ENCODE peak calls at places on chromosome 22, in eight cellular contexts. Z is tibial nerve, U is body of pancreas, P is IMR-90, T is esophagus squamous epithelium, L is heart left ventricle, A is right lobe of liver, K is transverse colon. F is an unnamed sample.

GRCh38 chr22:38414009-38414395 is 41.0 kb downstream of the KCNJ4 start:
- DNase-seq in K (no peak), A (peak; percentile 39), P (no peak), U (no peak), Z (no peak), T (no peak), L (no peak), F (no peak)

GRCh38 chr22:32204856-32205722 is at the start of gene RFPL2:
- DNase-seq in T (no peak), L (no peak), P (peak; percentile 1), U (peak; percentile 64), A (no peak), K (peak; percentile 32), Z (no peak), F (no peak)

GRCh38 chr22:19325296-19325950 is 33.9 kb upstream of the CLTCL1 start:
- DNase-seq in L (no peak), T (no peak), Z (no peak), P (peak; percentile 55), A (no peak), U (no peak), K (no peak), F (no peak)

GRCh38 chr22:25514436-25514835 is 50.0 kb upstream of the GRK3 start:
- DNase-seq in L (no peak), K (no peak), A (no peak), P (peak; percentile 54), U (no peak), T (no peak), Z (no peak), F (no peak)

GRCh38 chr22:44181912-44182590 is 1.3 kb downstream of the PARVG start:
- DNase-seq in A (no peak), P (no peak), U (no peak), T (no peak), K (no peak), Z (no peak), L (no peak), F (no peak)

GRCh38 chr22:28942801-28943500 is 59.6 kb downstream of the ZNRF3 start:
- DNase-seq in L (no peak), P (no peak), A (no peak), Z (no peak), T (no peak), U (no peak), K (no peak), F (no peak)

GRCh38 chr22:29106839-29107238 is 34.0 kb downstream of the KREMEN1 start:
- DNase-seq in A (no peak), U (no peak), L (no peak), P (no peak), K (no peak), T (no peak), Z (no peak), F (no peak)

GRCh38 chr22:23533328-23533762 is 46.7 kb downstream of the IGLL1 start:
- DNase-seq in P (peak; percentile 10), K (no peak), T (no peak), Z (no peak), L (no peak), A (no peak), U (no peak), F (no peak)

GRCh38 chr22:46093796-46094195 is 56.5 kb upstream of the PPARA start:
- DNase-seq in Z (no peak), L (no peak), A (no peak), U (no peak), T (no peak), P (no peak), K (no peak), F (no peak)

GRCh38 chr22:47619631-47620030 is 857.2 kb downstream of the TBC1D22A start:
- DNase-seq in K (no peak), P (no peak), Z (no peak), A (no peak), U (no peak), T (no peak), L (no peak), F (no peak)

GRCh38 chr22:43337385-43337784 is 5.8 kb downstream of the SCUBE1 start:
- DNase-seq in K (no peak), A (peak; percentile 83), Z (no peak), U (no peak), T (no peak), P (no peak), L (no peak), F (no peak)

GRCh38 chr22:19524170-19525115 is at the start of gene CLDN5:
- DNase-seq in T (no peak), Z (no peak), L (peak; percentile 84), K (no peak), U (no peak), P (no peak), A (peak; percentile 57), F (no peak)

GRCh38 chr22:17921871-17922821 is 102.2 kb downstream of the MICAL3 start:
- DNase-seq in K (peak; percentile 53), T (no peak), U (no peak), P (no peak), A (peak; percentile 80), Z (no peak), L (no peak), F (no peak)

GRCh38 chr22:45972868-45973212 is 4.1 kb downstream of the WNT7B start:
- DNase-seq in U (no peak), T (no peak), Z (no peak), A (no peak), L (no peak), K (no peak), P (no peak), F (no peak)

GRCh38 chr22:44668190-44668885 is 33.7 kb upstream of the PRR5 start:
- DNase-seq in U (no peak), L (no peak), K (no peak), T (no peak), P (no peak), A (no peak), Z (no peak), F (no peak)

GRCh38 chr22:19810381-19811141 is 44.1 kb downstream of the GNB1L start:
- DNase-seq in T (no peak), L (peak; percentile 55), P (peak; percentile 81), U (no peak), A (no peak), Z (no peak), K (no peak), F (no peak)

GRCh38 chr22:43843783-43844530 is 18.4 kb downstream of the SULT4A1 start:
- DNase-seq in L (peak; percentile 51), T (no peak), K (no peak), A (no peak), P (no peak), U (no peak), Z (no peak), F (no peak)

GRCh38 chr22:17348464-17349103 is 20.7 kb upstream of the CECR2 start:
- DNase-seq in K (no peak), Z (no peak), T (no peak), U (no peak), A (peak; percentile 57), L (no peak), P (no peak), F (no peak)

GRCh38 chr22:38080847-38081635 is 2.9 kb downstream of the SLC16A8 start:
- DNase-seq in T (no peak), A (peak; percentile 49), L (peak; percentile 73), P (peak; percentile 14), K (peak; percentile 22), Z (no peak), U (peak; percentile 46), F (no peak)

GRCh38 chr22:39577900-39578299 is 7.3 kb downstream of the CACNA1I start:
- DNase-seq in L (no peak), K (no peak), P (no peak), U (no peak), T (no peak), A (no peak), Z (no peak), F (no peak)
- H3K27me3 ChIP-seq in L (peaks cover 5% of the 10 kb centered on the region), K (peaks cover 6% of the 10 kb centered on the region), P (peaks cover 35% of the 10 kb centered on the region), U (no peaks in the 10 kb centered on the region), T (no peaks in the 10 kb centered on the region), A (no peaks in the 10 kb centered on the region), Z (no peaks in the 10 kb centered on the region), F (peaks cover 5% of the 10 kb centered on the region)

GRCh38 chr22:36337365-36338130 is 50.2 kb downstream of the MYH9 start:
- DNase-seq in K (no peak), P (no peak), Z (no peak), A (no peak), U (no peak), L (no peak), T (no peak), F (no peak)
- TF ChIP-seq POLR2A in K (no peak), P (no peak), Z (no peak), A (no peak), U (no peak), L (no peak), T (no peak), F (no peak)

DNA sequence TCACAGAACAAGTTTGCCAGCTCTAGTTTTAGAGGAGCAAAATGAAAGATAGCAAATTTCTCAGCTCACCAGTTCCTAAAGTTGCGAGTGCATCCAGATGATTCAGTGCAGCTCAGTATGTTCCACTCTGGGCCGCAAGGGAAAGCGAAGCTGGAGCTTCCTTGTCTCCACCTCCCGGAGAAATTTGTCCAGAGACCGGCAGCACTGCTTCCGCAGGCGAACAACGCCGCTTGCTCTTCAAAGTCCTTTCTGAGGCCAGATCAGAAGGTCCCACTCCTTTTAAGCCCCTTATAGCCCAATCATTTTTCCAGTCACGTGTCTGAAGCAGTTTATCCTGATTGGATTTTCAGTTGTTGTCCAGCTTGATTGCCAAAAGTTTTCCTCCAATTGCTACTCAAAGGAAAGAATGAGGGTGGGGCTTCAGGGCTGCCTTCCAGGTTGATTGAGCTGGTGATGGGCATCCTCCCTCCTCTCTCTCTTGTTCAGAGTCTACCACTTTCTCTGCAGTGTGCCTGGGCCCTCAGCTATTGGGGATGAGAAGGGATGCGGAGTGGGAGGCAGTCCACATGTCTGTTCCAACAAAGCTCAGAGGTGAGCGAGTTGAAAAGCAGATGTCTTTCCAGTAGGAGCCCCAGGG is at the start of gene ZNF280A:
- DNase-seq in L (no peak), K (no peak), A (no peak), U (no peak), Z (peak; percentile 42), P (no peak), T (no peak), F (peak; percentile 7)
- H3K27ac ChIP-seq in L (no peak within 1 kb of the TSS), K (no peak within 1 kb of the TSS), A (no peak within 1 kb of the TSS), U (no peak within 1 kb of the TSS), Z (no peak within 1 kb of the TSS), P (no peak within 1 kb of the TSS), T (no peak within 1 kb of the TSS), F (no peak within 1 kb of the TSS)

DNA sequence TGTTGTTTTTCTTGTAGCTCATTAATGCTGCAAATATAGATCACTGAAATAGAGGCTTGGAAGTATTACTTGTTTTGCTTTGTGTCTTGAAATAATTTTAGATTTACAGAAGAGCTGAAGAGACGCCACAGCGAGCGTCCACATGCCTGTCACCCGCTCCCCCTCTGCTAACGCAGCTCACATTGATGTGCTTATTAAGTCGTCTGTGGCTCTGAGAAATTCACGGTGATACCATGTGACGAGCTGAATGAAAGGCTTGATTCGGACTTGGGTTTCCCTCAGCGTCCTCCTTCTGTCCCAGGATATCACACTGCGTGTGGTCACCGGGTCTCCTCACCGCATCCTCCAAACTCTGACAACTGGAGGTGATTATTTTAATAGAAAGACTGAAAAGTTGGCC is 365.4 kb downstream of the BRD1 start:
- DNase-seq in K (no peak), Z (no peak), L (no peak), U (no peak), T (no peak), A (no peak), P (no peak), F (no peak)
- H3K27me3 ChIP-seq in K (no peaks in the 10 kb centered on the region), Z (no peaks in the 10 kb centered on the region), L (peaks cover 33% of the 10 kb centered on the region), U (peaks cover 3% of the 10 kb centered on the region), T (no peaks in the 10 kb centered on the region), A (no peaks in the 10 kb centered on the region), P (no peaks in the 10 kb centered on the region), F (peaks cover 8% of the 10 kb centered on the region)